ENCODE peak calls at places on chromosomes 7 and 10, in nine cellular contexts. F is upper lobe of right lung, C is testis, N is Peyer's patch, V is PC-3, G is dorsolateral prefrontal cortex, U is prostate gland, R is heart right ventricle, S is breast epithelium. M is an unnamed sample.

GRCh38 chr10:35608317-35608672 is 3.2 kb downstream of the GJD4 start:
- DNase-seq in F (no peak), C (no peak), N (no peak), V (no peak), G (no peak), U (no peak), R (no peak), S (no peak), M (no peak)

GRCh38 chr10:119020627-119020946 is 8.9 kb upstream of the NANOS1 start:
- DNase-seq in F (no peak), C (no peak), N (no peak), V (peak; percentile 7), G (no peak), U (no peak), R (no peak), S (no peak), M (no peak)

GRCh38 chr7:44587843-44588711 is 6.0 kb upstream of the TMED4 start:
- DNase-seq in F (no peak), C (peak; percentile 75), N (peak; percentile 63), V (peak; percentile 77), G (no peak), U (peak; percentile 58), R (no peak), S (no peak), M (peak; percentile 63)

GRCh38 chr7:39637400-39637799 is 14.0 kb downstream of the RALA start:
- DNase-seq in F (no peak), C (no peak), N (no peak), V (no peak), G (no peak), U (no peak), R (no peak), S (no peak), M (no peak)

GRCh38 chr10:49165940-49166803 is 22.0 kb downstream of the TMEM273 start:
- DNase-seq in F (no peak), C (no peak), N (no peak), V (no peak), G (no peak), U (no peak), R (no peak), S (no peak), M (no peak)

GRCh38 chr7:4837814-4838625 is 23.8 kb downstream of the PAPOLB start:
- DNase-seq in F (peak; percentile 54), C (no peak), N (no peak), V (no peak), G (no peak), U (no peak), R (peak; percentile 58), S (no peak), M (no peak)

GRCh38 chr10:90818736-90819135 is 39.1 kb downstream of the HTR7 start:
- DNase-seq in F (no peak), C (no peak), N (no peak), V (no peak), G (no peak), U (no peak), R (no peak), S (no peak), M (no peak)

GRCh38 chr10:124353896-124354295 is 64.8 kb downstream of the OAT start:
- DNase-seq in F (peak; percentile 57), C (no peak), N (no peak), V (no peak), G (no peak), U (no peak), R (no peak), S (no peak), M (no peak)

GRCh38 chr7:47392241-47392759 is 189.6 kb downstream of the TNS3 start:
- DNase-seq in F (peak; percentile 70), C (peak; percentile 88), N (no peak), V (no peak), G (peak; percentile 59), U (no peak), R (peak; percentile 76), S (no peak), M (peak; percentile 14)

DNA sequence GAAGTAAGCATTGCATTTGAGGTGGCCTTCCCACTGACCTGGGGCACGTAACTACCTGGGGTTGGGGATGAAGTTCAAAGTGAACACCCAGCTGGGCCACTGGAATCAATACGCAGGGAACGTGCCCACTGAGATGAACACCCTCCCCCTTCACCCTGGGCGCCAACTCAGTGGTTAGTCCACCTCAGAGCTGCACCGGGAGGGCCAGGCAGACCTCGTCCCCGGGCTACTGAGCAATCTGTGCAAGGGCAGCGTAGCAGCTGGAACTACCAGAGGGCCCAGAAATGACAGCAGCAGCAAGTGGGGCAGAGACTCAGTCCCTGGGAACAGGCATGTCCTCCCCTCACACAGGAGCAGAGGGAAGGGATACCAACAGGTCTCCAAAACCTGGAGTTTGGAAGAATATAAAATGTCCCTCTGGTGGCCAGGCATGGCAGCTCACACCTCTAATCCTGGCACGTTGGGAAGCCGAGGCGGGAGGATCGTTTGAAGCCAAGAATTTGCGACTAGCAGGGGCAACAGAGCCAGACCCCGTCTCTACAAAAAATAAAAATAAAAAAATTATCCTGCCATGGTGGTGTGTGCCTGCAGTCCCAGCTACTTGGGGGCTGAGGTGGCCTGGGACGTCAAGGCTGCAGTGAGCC is 143.9 kb downstream of the SH3PXD2A start:
- DNase-seq in F (no peak), C (no peak), N (no peak), V (no peak), G (no peak), U (no peak), R (no peak), S (no peak), M (no peak)
- TF ChIP-seq CTCF in F (no peak), C (no peak), N (no peak), V (no peak), G (peak; percentile 48), U (no peak), R (no peak), S (peak; percentile 46), M (peak; percentile 43)

DNA sequence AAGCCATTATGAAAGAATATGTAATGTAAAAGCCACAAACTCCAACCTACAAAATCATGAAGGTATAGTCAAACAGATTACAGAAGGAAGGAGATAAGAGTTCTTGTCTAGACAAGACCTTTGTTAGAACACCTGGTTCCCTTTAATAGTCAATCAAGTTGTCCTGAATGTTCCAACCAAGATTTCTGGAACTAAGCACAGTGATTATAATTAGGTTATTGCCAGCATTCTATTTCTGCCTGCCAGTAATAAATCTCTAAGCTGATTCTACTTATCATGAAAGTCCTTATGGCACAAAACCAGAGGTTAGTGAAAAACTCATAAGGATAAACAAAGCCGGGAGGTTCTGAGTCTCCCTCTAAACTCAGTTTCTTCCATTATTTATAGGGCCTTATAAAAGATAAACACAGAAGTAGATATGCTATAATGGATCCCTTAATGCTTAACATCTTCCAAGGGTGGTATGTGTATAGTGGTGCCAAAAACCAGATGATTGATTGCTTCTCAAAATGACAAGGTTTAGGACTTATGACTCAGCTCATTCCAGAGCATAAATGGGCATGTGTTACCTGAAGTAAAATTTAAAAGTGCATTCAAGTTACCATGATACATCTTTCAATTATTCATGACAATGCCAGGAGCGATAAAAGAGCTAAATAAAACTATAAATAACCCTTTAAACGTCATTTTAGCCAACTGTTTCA is 237.2 kb downstream of the CSTF2T start:
- DNase-seq in F (no peak), C (no peak), N (no peak), V (peak; percentile 99), G (no peak), U (no peak), R (no peak), S (no peak), M (no peak)
- H3K4me3 ChIP-seq in F (no peak overlapping the region), C (no peak overlapping the region), N (no peak overlapping the region), V (no peak overlapping the region), G (no peak overlapping the region), U (no peak overlapping the region), R (no peak overlapping the region), S (no peak overlapping the region), M (no peak overlapping the region)

GRCh38 chr10:6607187-6607586 is 27.1 kb upstream of the PRKCQ start:
- DNase-seq in F (no peak), C (no peak), N (no peak), V (no peak), G (no peak), U (no peak), R (no peak), S (no peak), M (no peak)
- H3K27ac ChIP-seq in F (no peak overlapping the region), C (no peak overlapping the region), N (no peak overlapping the region), V (no peak overlapping the region), G (peak overlapping the region; percentile 90), U (no peak overlapping the region), R (peak overlapping the region; percentile 8), S (no peak overlapping the region), M (no peak overlapping the region)

DNA sequence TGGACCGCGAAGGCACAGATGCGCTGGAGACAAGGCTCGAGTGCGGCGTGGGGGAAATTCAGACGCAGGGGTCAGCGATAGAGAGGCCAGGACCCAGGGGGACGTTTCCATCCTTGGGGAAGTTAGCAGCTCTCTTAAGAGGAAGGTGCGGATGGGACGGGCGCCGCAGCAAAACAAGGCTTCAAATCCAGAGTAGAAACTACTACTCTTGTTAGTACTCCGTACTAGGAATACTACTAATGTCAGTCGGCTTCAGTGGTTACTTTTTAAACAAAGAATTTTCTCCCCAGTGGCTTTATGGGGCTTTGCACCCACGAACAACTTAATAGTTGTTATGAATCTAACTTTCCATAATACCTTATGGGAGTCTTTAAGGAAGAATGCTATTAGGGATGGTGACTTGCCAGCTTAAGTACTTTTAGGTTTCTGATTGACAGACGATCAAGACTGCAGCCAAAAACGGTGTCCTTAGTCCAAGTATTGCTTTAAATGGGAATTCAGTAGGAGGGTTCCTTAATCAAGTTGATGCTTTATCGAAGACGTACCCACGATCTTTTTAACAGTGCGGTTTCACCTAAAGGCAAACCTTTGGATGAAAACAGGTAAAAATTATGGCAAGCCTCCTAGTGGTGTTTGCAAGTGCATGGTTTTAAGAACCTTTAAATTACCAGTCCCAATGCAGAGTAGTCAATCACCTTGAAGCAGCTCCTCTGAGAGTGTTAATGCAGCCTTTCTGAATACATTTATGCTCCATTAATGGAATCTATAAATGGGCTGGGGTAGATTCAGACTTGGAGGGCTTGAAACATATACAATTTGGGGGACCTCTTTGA is 868 bp upstream of the IDE start:
- DNase-seq in F (no peak), C (no peak), N (no peak), V (peak; percentile 39), G (no peak), U (no peak), R (no peak), S (no peak), M (peak; percentile 32)
- TF ChIP-seq CTCF in F (peak; percentile 15), C (no peak), N (peak; percentile 17), V (peak; percentile 20), G (no peak), U (peak; percentile 10), R (no peak), S (no peak), M (peak; percentile 26)

GRCh38 chr10:3668276-3668960 is 116.6 kb downstream of the KLF6 start:
- DNase-seq in F (peak; percentile 75), C (peak; percentile 35), N (peak; percentile 65), V (no peak), G (no peak), U (peak; percentile 46), R (no peak), S (peak; percentile 56), M (peak; percentile 79)
- H3K4me3 ChIP-seq in F (peak overlapping the region; percentile 40), C (no peak overlapping the region), N (peak overlapping the region; percentile 28), V (no peak overlapping the region), G (no peak overlapping the region), U (no peak overlapping the region), R (no peak overlapping the region), S (peak overlapping the region; percentile 26), M (no peak overlapping the region)

M was measured in brain microvascular endothelial cell.